ENCODE peak calls at places on chromosomes 5 and 9, in seven cellular contexts. S is RWPE1; F is SK-N-DZ; R is epithelial cell of esophagus; E is activated T-helper 1 cell treated with anti-CD3 and anti-CD28 coated beads, Interleukin-2, amount 50 U/mL, for 16 hours; P is ELF-1; Z is cardiac fibroblast. Y is an unnamed sample.

GRCh38 chr5:121489972-121490371 is 361.7 kb upstream of the FTMT start:
- DNase-seq in S (no peak), F (no peak), R (peak; percentile 3), E (no peak), P (no peak), Z (no peak), Y (no peak)

GRCh38 chr9:80259079-80259478 is 687.3 kb downstream of the TLE4 start:
- DNase-seq in S (no peak), F (no peak), R (no peak), E (no peak), P (no peak), Z (no peak), Y (no peak)

GRCh38 chr9:101398930-101399640 is 434 bp downstream of the ZNF189 start:
- DNase-seq in S (no peak), F (no peak), R (peak; percentile 5), E (peak; percentile 5), P (no peak), Z (peak; percentile 16), Y (no peak)

GRCh38 chr9:120934271-120934670 is 7.7 kb upstream of the TRAF1 start:
- DNase-seq in S (no peak), F (no peak), R (no peak), E (no peak), P (no peak), Z (no peak), Y (no peak)

GRCh38 chr5:135743684-135744083 is 90.8 kb upstream of the SLC25A48 start:
- DNase-seq in S (no peak), F (peak; percentile 72), R (no peak), E (no peak), P (peak; percentile 67), Z (no peak), Y (no peak)

GRCh38 chr9:129383415-129384088 is 205.5 kb upstream of the IER5L start:
- DNase-seq in S (peak; percentile 92), F (no peak), R (peak; percentile 90), E (peak; percentile 43), P (peak; percentile 65), Z (peak; percentile 66), Y (peak; percentile 68)

GRCh38 chr9:124475158-124475867 is 25.1 kb downstream of the ADGRD2 start:
- DNase-seq in S (no peak), F (no peak), R (no peak), E (no peak), P (no peak), Z (no peak), Y (no peak)

GRCh38 chr5:151585970-151586369 is 5.2 kb downstream of the FAT2 start:
- DNase-seq in S (peak; percentile 89), F (no peak), R (peak; percentile 85), E (no peak), P (no peak), Z (no peak), Y (peak; percentile 50)

GRCh38 chr9:101269596-101270324 is 115.0 kb downstream of the BAAT start:
- DNase-seq in S (no peak), F (no peak), R (no peak), E (no peak), P (no peak), Z (no peak), Y (no peak)